ENCODE peak calls at places on chromosomes 13 and 19, in five cellular contexts. V is amniotic stem cell; S is stimulated activated CD8-positive, alpha-beta memory T cell treated with anti-CD3 and anti-CD28 coated beads, Interleukin-7, amount 100 ng/mL, for 24 hours; L is fibroblast of lung; G is AG09309. M is an unnamed sample.
A peak's percentile ranks its signal among the peaks of the same experiment; 100 is the strongest.

GRCh38 chr13:111233080-111233479 is 87.4 kb upstream of the TEX29 start:
- DNase-seq in V (no peak), S (no peak), L (no peak), G (no peak), M (no peak)

GRCh38 chr13:46992383-46992952 is 95.6 kb upstream of the HTR2A start:
- DNase-seq in V (no peak), S (no peak), L (no peak), G (no peak), M (no peak)

GRCh38 chr13:36030670-36031331 is 100.4 kb downstream of the DCLK1 start:
- DNase-seq in V (no peak), S (no peak), L (peak; percentile 85), G (peak; percentile 25), M (no peak)

GRCh38 chr19:2014731-2015610 is 543 bp downstream of the BTBD2 start:
- DNase-seq in V (no peak), S (no peak), L (no peak), G (no peak), M (no peak)

GRCh38 chr19:47310819-47311218 is 1.2 kb downstream of the C5AR1 start:
- DNase-seq in V (no peak), S (no peak), L (peak; percentile 52), G (no peak), M (no peak)

GRCh38 chr19:58035863-58036262 is 2.0 kb downstream of the ZSCAN1 start:
- DNase-seq in V (no peak), S (no peak), L (no peak), G (no peak), M (no peak)

GRCh38 chr13:113774177-113775107 is 15.4 kb downstream of the TMEM255B start:
- DNase-seq in V (no peak), S (no peak), L (peak; percentile 41), G (no peak), M (peak; percentile 77)

GRCh38 chr13:30063892-30064291 is 213.5 kb upstream of the UBL3 start:
- DNase-seq in V (no peak), S (no peak), L (no peak), G (no peak), M (no peak)

GRCh38 chr19:39502640-39503417 is 4.1 kb downstream of the DLL3 start:
- DNase-seq in V (no peak), S (peak; percentile 47), L (peak; percentile 66), G (no peak), M (peak; percentile 19)

GRCh38 chr13:44465318-44465717 is 91.7 kb downstream of the SERP2 start:
- DNase-seq in V (no peak), S (no peak), L (no peak), G (no peak), M (no peak)

M was measured in pulmonary artery endothelial cell.